ENCODE peak calls at places on chromosome 14, in seven cellular contexts. B, X, Z, R, S, H and M are unnamed samples.
A peak's percentile ranks its signal among the peaks of the same experiment; 100 is the strongest.

GRCh38 chr14:71103662-71104484 is 196.6 kb downstream of the PCNX1 start:
- DNase-seq in B (no peak), X (no peak), Z (no peak), R (peak; percentile 83), S (no peak), H (peak; percentile 22), M (peak; percentile 42)

GRCh38 chr14:34781242-34781641 is 66.8 kb upstream of the CFL2 start:
- DNase-seq in B (no peak), X (no peak), Z (no peak), R (no peak), S (peak; percentile 94), H (peak; percentile 64), M (peak; percentile 53)

GRCh38 chr14:99531221-99532096 is 50.2 kb downstream of the CCNK start:
- DNase-seq in B (no peak), X (no peak), Z (no peak), R (peak; percentile 11), S (no peak), H (no peak), M (no peak)

GRCh38 chr14:92549853-92550244 is 36.3 kb downstream of the RIN3 start:
- DNase-seq in B (no peak), X (no peak), Z (no peak), R (peak; percentile 49), S (no peak), H (no peak), M (no peak)

GRCh38 chr14:43449291-43449690 is 1057.8 kb downstream of the FSCB start:
- DNase-seq in B (no peak), X (no peak), Z (no peak), R (no peak), S (no peak), H (no peak), M (no peak)

GRCh38 chr14:96538663-96539317 is 36.6 kb downstream of the PAPOLA start:
- DNase-seq in B (no peak), X (no peak), Z (no peak), R (no peak), S (no peak), H (no peak), M (no peak)

GRCh38 chr14:77442196-77442595 is 15.2 kb downstream of the VIPAS39 start:
- DNase-seq in B (no peak), X (no peak), Z (no peak), R (no peak), S (no peak), H (no peak), M (no peak)

GRCh38 chr14:102723650-102724049 is 53.6 kb upstream of the TRAF3 start:
- DNase-seq in B (no peak), X (no peak), Z (no peak), R (no peak), S (no peak), H (no peak), M (no peak)

GRCh38 chr14:25516838-25517237 is 466.9 kb upstream of the STXBP6 start:
- DNase-seq in B (no peak), X (no peak), Z (no peak), R (no peak), S (no peak), H (no peak), M (no peak)

GRCh38 chr14:104137297-104138097 is 890 bp upstream of the KIF26A start:
- DNase-seq in B (peak; percentile 61), X (peak; percentile 81), Z (peak; percentile 76), R (peak; percentile 12), S (peak; percentile 11), H (no peak), M (no peak)